ENCODE peak calls at places on chromosome 14, in ten cellular contexts. F is left cardiac atrium, U is NCI-H1417, Y is T-helper 2 cell, M is EL, Z is HFF-Myc, S is cerebellum, I is activated gamma-delta T cell treated with Interleukin-2 at 50 U/mL for 16 hours, L is NCI-H187 treated with DMSO at 0.1 percent for 48 hours, K is colonic mucosa. O is an unnamed sample.

GRCh38 chr14:33669111-33669510 is 281.8 kb downstream of the EGLN3 start:
- DNase-seq in U (no peak), Z (no peak), S (no peak), K (no peak), F (no peak), L (no peak), I (no peak), M (peak; percentile 32), Y (no peak), O (no peak)

GRCh38 chr14:63938198-63939005 is 85.6 kb downstream of the SYNE2 start:
- DNase-seq in Z (no peak), Y (no peak), F (no peak), I (peak; percentile 9), M (peak; percentile 13), S (no peak), L (no peak), U (no peak), K (no peak), O (no peak)

GRCh38 chr14:54834727-54835126 is 67.9 kb downstream of the GCH1 start:
- DNase-seq in M (no peak), K (no peak), Y (no peak), Z (no peak), S (no peak), I (no peak), L (no peak), F (no peak), U (no peak), O (no peak)

GRCh38 chr14:28097585-28097984 is 669.0 kb upstream of the FOXG1 start:
- DNase-seq in Y (no peak), U (no peak), I (no peak), Z (no peak), S (no peak), F (no peak), M (no peak), K (no peak), L (no peak), O (no peak)

GRCh38 chr14:68466491-68466977 is 326.3 kb downstream of the ZFP36L1 start:
- DNase-seq in U (no peak), F (no peak), M (peak; percentile 92), I (no peak), Y (no peak), Z (no peak), K (no peak), L (no peak), S (no peak), O (no peak)

GRCh38 chr14:73829526-73830431 is 21.9 kb upstream of the PTGR2 start:
- DNase-seq in I (no peak), Z (no peak), S (no peak), M (peak; percentile 82), U (no peak), F (peak; percentile 33), L (no peak), Y (no peak), K (no peak), O (no peak)

GRCh38 chr14:54894995-54895394 is 7.6 kb downstream of the GCH1 start:
- DNase-seq in Z (no peak), F (no peak), Y (no peak), M (peak; percentile 60), L (no peak), I (no peak), K (no peak), U (no peak), S (no peak), O (no peak)

GRCh38 chr14:73342670-73343069 is 105.4 kb downstream of the PAPLN start:
- DNase-seq in M (no peak), Y (no peak), F (no peak), U (no peak), I (no peak), K (no peak), L (no peak), S (no peak), Z (no peak), O (no peak)

GRCh38 chr14:59768855-59769254 is 101.7 kb downstream of the RTN1 start:
- DNase-seq in I (no peak), M (peak; percentile 44), Z (no peak), L (no peak), Y (no peak), F (no peak), S (no peak), U (no peak), K (no peak), O (no peak)

GRCh38 chr14:65303902-65304222 is 108.7 kb upstream of the FUT8 start:
- DNase-seq in U (peak; percentile 30), L (no peak), F (no peak), Y (no peak), M (no peak), S (no peak), I (no peak), Z (no peak), K (no peak), O (no peak)

GRCh38 chr14:63901434-63902085 is 48.8 kb downstream of the SYNE2 start:
- DNase-seq in Z (no peak), Y (no peak), F (no peak), S (no peak), M (peak; percentile 50), U (no peak), I (no peak), K (no peak), L (no peak), O (no peak)

GRCh38 chr14:73143003-73143402 is 6.7 kb downstream of the PSEN1 start:
- DNase-seq in K (no peak), F (no peak), Y (no peak), M (no peak), S (no peak), Z (no peak), I (no peak), U (no peak), L (no peak), O (no peak)

GRCh38 chr14:36604757-36605505 is 22.5 kb upstream of the NKX2-8 start:
- DNase-seq in S (peak; percentile 31), Y (no peak), K (peak; percentile 60), M (peak; percentile 64), Z (peak; percentile 45), F (no peak), L (peak; percentile 93), U (peak; percentile 81), I (no peak), O (peak; percentile 92)

GRCh38 chr14:64474041-64474440 is 8.7 kb downstream of the AKAP5 start:
- DNase-seq in Y (no peak), U (no peak), I (no peak), Z (no peak), S (no peak), F (no peak), L (no peak), M (no peak), K (no peak), O (no peak)

GRCh38 chr14:61661471-61661988 is 33.8 kb upstream of the HIF1A start:
- DNase-seq in S (no peak), M (peak; percentile 29), K (no peak), Y (no peak), I (no peak), F (no peak), U (no peak), Z (no peak), L (no peak), O (no peak)

GRCh38 chr14:20684662-20685456 is 499 bp downstream of the RNASE4 start:
- DNase-seq in U (no peak), L (no peak), M (peak; percentile 64), Y (no peak), S (no peak), F (peak; percentile 30), K (peak; percentile 71), Z (no peak), I (no peak), O (no peak)

GRCh38 chr14:100124551-100125088 is 34.8 kb downstream of the DEGS2 start:
- DNase-seq in Y (no peak), U (peak; percentile 18), M (no peak), S (no peak), F (no peak), L (peak; percentile 75), Z (no peak), K (no peak), I (no peak), O (no peak)

GRCh38 chr14:58731465-58732330 is 93.9 kb downstream of the DACT1 start:
- DNase-seq in M (peak; percentile 99), F (no peak), Z (peak; percentile 99), I (no peak), U (no peak), L (no peak), S (no peak), Y (no peak), K (no peak), O (no peak)